ENCODE peak calls at places on chromosomes 3 and 15, in seven cellular contexts. C, W, K, B, R, M and N are unnamed samples.

GRCh38 chr3:71511037-71511436 is 72.5 kb downstream of the FOXP1 start:
- DNase-seq in C (peak), W (no peak), K (no peak), B (no peak), R (peak), M (peak), N (peak)

GRCh38 chr3:45054196-45054857 is 28.2 kb downstream of the CLEC3B start:
- DNase-seq in C (no peak), W (no peak), K (no peak), B (no peak), R (peak), M (no peak), N (peak)

GRCh38 chr3:169857811-169858210 is 11.9 kb downstream of the LRRC31 start:
- DNase-seq in C (no peak), W (no peak), K (no peak), B (no peak), R (no peak), M (no peak), N (no peak)

GRCh38 chr3:66138336-66139234 is 82.2 kb upstream of the SLC25A26 start:
- DNase-seq in C (peak), W (peak), K (peak), B (peak), R (peak), M (peak), N (peak)

GRCh38 chr3:182808041-182808765 is 14.9 kb downstream of the ATP11B start:
- DNase-seq in C (no peak), W (no peak), K (no peak), B (no peak), R (no peak), M (no peak), N (no peak)

GRCh38 chr3:69866988-69867720 is 127.9 kb downstream of the MITF start:
- DNase-seq in C (no peak), W (no peak), K (no peak), B (no peak), R (peak), M (no peak), N (no peak)

GRCh38 chr3:41265011-41265545 is 65.8 kb downstream of the CTNNB1 start:
- DNase-seq in C (no peak), W (no peak), K (no peak), B (no peak), R (peak), M (no peak), N (no peak)

GRCh38 chr3:100040446-100040845 is 73.9 kb downstream of the FILIP1L start:
- DNase-seq in C (no peak), W (no peak), K (no peak), B (no peak), R (no peak), M (peak), N (no peak)

GRCh38 chr3:14183015-14183577 is 4.5 kb downstream of the LSM3 start:
- DNase-seq in C (no peak), W (no peak), K (no peak), B (no peak), R (no peak), M (no peak), N (no peak)

GRCh38 chr15:28459279-28459678 is 73.5 kb downstream of the GOLGA8G start:
- DNase-seq in C (no peak), W (no peak), K (peak), B (no peak), R (no peak), M (no peak), N (no peak)

GRCh38 chr15:48371550-48371949 is 40.3 kb downstream of the DUT start:
- DNase-seq in C (no peak), W (no peak), K (no peak), B (no peak), R (no peak), M (no peak), N (no peak)

GRCh38 chr15:38176155-38176554 is 76.5 kb upstream of the SPRED1 start:
- DNase-seq in C (peak), W (no peak), K (no peak), B (no peak), R (no peak), M (no peak), N (peak)

GRCh38 chr15:71364117-71364584 is 248.9 kb downstream of the THSD4 start:
- DNase-seq in C (no peak), W (no peak), K (no peak), B (no peak), R (no peak), M (no peak), N (no peak)

GRCh38 chr3:62727576-62727975 is 147.6 kb downstream of the CADPS start:
- DNase-seq in C (no peak), W (no peak), K (no peak), B (no peak), R (no peak), M (peak), N (no peak)

GRCh38 chr15:44529864-44530604 is 6.9 kb upstream of the EIF3J start:
- DNase-seq in C (no peak), W (no peak), K (no peak), B (no peak), R (no peak), M (no peak), N (no peak)

GRCh38 chr15:44535509-44536297 is 1.2 kb upstream of the EIF3J start:
- DNase-seq in C (peak), W (no peak), K (peak), B (no peak), R (peak), M (no peak), N (peak)

GRCh38 chr15:44535092-44535491 is 1.9 kb upstream of the EIF3J start:
- DNase-seq in C (no peak), W (no peak), K (no peak), B (no peak), R (no peak), M (no peak), N (no peak)

GRCh38 chr15:44530653-44531052 is 6.3 kb upstream of the EIF3J start:
- DNase-seq in C (no peak), W (no peak), K (no peak), B (no peak), R (no peak), M (no peak), N (no peak)

DNA sequence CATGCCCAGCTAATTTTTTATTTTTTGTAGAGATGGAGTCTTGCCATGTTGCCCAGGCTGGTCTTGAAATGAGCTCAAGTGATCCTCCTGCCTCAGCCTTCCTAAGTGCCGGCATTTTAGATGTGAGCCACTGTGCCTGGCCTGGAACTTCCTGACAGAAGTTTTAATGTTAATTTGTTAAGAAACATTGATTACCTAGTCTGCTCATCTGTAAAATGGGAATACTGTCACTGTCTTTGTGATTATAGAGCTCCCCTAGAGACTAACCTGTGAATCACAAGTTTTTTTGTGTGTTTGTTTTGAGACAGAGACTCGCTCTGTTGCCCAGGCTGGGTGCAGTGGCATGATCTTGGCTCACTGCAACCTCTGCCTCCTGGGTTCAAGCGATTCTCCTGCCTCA is 4.3 kb upstream of the EIF3J start:
- DNase-seq in C (no peak), W (no peak), K (no peak), B (no peak), R (peak), M (no peak), N (no peak)
- TF ChIP-seq CTCF in C (peak), W (no peak), K (peak), B (peak), R (no peak), M (peak), N (peak)

DNA sequence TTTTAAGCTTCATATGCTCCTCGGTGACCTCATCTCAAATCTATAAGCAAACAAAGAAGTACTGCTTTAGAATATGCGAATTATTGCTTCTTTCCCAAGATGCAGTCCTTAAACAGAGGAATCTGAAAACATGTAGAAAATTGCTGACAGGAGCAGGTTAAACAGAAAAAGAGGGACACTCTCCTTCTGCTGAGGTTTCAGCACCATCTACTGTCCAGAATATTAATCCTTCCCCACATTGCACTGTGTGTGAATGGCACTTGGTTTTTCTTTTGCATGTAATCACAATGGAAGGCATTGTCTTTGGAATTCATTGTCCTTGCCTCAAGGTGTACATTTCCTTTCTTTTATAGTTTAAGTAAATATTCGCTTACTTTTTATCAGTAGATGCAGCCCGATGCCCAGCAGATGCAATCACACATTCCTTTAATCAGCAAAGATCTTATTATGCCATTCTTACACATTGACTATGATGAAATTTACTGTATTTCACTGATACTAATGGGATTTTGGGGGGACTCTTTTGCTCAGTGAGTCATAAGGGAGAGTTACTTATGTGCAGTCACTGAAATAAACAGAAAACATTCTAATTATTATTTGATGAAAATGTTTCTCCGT is 94.6 kb downstream of the IL5RA start:
- DNase-seq in C (peak), W (no peak), K (peak), B (no peak), R (peak), M (no peak), N (peak)
- TF ChIP-seq MAX in C (no peak), W (no peak), K (no peak), B (no peak), R (no peak), M (no peak), N (no peak)

DNA sequence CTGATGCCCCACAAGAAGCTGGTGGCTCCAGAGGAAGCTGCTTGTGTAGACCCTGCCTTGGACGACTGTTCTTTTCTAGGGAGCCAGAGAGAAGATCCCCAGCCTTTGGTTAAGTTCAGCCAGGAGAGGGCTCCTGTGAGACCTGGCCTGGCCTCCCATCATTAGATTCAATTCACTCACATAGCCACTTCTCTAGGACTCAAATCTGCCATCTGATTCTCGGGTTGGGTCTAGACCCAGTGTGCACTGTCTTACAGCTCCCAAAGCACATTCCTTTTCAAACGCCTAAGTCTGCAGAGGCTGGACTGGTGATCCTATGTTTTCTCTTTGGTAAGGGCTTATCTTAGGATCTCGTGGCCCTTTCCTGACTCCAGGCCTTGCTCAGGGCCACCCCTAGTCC is 81.7 kb upstream of the NPHP3 start:
- DNase-seq in C (peak), W (peak), K (peak), B (peak), R (no peak), M (no peak), N (peak)
- TF ChIP-seq CTCF in C (peak), W (no peak), K (no peak), B (peak), R (no peak), M (no peak), N (peak)

GRCh38 chr15:31297880-31298456 is 28.7 kb upstream of the KLF13 start:
- DNase-seq in C (peak), W (no peak), K (no peak), B (no peak), R (no peak), M (no peak), N (no peak)
- TF ChIP-seq MAX in C (no peak), W (no peak), K (no peak), B (no peak), R (no peak), M (no peak), N (no peak)

DNA sequence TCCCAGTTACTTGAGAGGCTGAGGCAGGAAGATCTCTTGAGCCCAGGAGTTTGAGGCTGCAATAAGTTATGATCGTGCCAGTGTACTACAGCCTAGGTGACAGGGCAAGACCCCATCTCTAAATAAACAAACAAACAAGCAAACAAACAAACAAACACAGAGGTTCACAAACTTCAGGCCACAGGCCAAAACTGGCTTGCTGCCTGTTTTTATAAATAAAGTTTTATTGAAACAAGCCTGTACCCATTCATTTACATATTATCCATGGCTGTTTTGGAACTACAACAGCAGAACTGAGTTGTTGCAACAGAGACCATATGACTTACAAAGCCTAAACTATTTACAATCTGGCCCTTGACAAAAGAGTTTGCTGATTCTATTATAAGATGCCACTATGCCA is 6.5 kb downstream of the DYNC1LI1 start:
- DNase-seq in C (no peak), W (no peak), K (no peak), B (no peak), R (no peak), M (no peak), N (no peak)
- TF ChIP-seq CTCF in C (no peak), W (no peak), K (no peak), B (no peak), R (no peak), M (no peak), N (no peak)